ENCODE peak calls at places on chromosomes 2 and 18, in seven cellular contexts. V is stimulated activated CD4-positive, alpha-beta T cell treated with anti-CD3 and anti-CD28 coated beads, TNF-alpha, amount 100 ng/mL, for 24 hours; X is Daoy; O is KBM-7; A is effector CD4-positive, alpha-beta T cell; D is GM06990; K is T-helper 9 cell. Q is an unnamed sample.

GRCh38 chr2:52107124-52107523 is 1075.2 kb upstream of the NRXN1 start:
- DNase-seq in A (no peak), K (no peak), X (no peak), O (no peak), D (no peak), V (no peak), Q (no peak)

GRCh38 chr2:241354668-241355658 is 1.1 kb upstream of the FARP2 start:
- DNase-seq in X (peak; percentile 63), K (peak; percentile 67), O (peak; percentile 82), A (peak; percentile 57), D (peak; percentile 76), V (peak; percentile 74), Q (peak; percentile 64)

GRCh38 chr18:12766986-12767433 is 64.2 kb downstream of the PSMG2 start:
- DNase-seq in K (no peak), V (no peak), O (no peak), X (no peak), D (no peak), A (no peak), Q (no peak)

GRCh38 chr2:120525056-120526046 is 179.4 kb downstream of the INHBB start:
- DNase-seq in A (no peak), K (no peak), O (no peak), X (peak; percentile 32), D (no peak), V (no peak), Q (no peak)

GRCh38 chr18:28728891-28729290 is 552.0 kb upstream of the CDH2 start:
- DNase-seq in A (no peak), K (no peak), X (peak; percentile 5), V (no peak), O (no peak), D (no peak), Q (no peak)

GRCh38 chr2:41736586-41736985 is 311.2 kb upstream of the PKDCC start:
- DNase-seq in D (no peak), V (no peak), O (no peak), X (no peak), A (no peak), K (no peak), Q (no peak)

GRCh38 chr2:225797394-225797793 is 397.9 kb downstream of the NYAP2 start:
- DNase-seq in V (no peak), A (no peak), K (no peak), O (no peak), D (no peak), X (no peak), Q (no peak)

GRCh38 chr2:131122496-131122895 is 17.4 kb downstream of the PLEKHB2 start:
- DNase-seq in D (no peak), O (no peak), K (no peak), A (no peak), V (no peak), X (no peak), Q (no peak)

GRCh38 chr2:72895154-72895553 is 7.9 kb downstream of the SPR start:
- DNase-seq in K (no peak), V (no peak), D (no peak), X (no peak), A (no peak), O (no peak), Q (no peak)

GRCh38 chr2:15142069-15142689 is 419.0 kb downstream of the NBAS start:
- DNase-seq in V (peak; percentile 70), O (peak; percentile 98), K (peak; percentile 28), X (peak; percentile 52), D (peak; percentile 81), A (peak; percentile 39), Q (peak; percentile 97)

GRCh38 chr18:48674198-48674721 is 135.4 kb downstream of the CTIF start:
- DNase-seq in D (no peak), K (no peak), X (no peak), V (no peak), O (no peak), A (no peak), Q (no peak)

GRCh38 chr18:9757851-9758587 is 49.9 kb downstream of the RAB31 start:
- DNase-seq in O (no peak), K (no peak), V (no peak), D (no peak), X (peak; percentile 69), A (no peak), Q (no peak)

GRCh38 chr2:236054661-236055060 is 113.5 kb downstream of the GBX2 start:
- DNase-seq in K (no peak), O (no peak), X (no peak), A (no peak), V (no peak), D (no peak), Q (no peak)

GRCh38 chr18:78912862-78913261 is 66.8 kb upstream of the SALL3 start:
- DNase-seq in X (no peak), V (no peak), A (no peak), O (no peak), K (no peak), D (no peak), Q (no peak)

Q was measured in NAMALWA.